ENCODE peak calls at places on chromosomes 12 and 14, in four cellular contexts. U is heart left ventricle, J is testis, X is GM12892. Y is an unnamed sample.

GRCh38 chr14:64475585-64476273 is 10.4 kb downstream of the AKAP5 start:
- DNase-seq in U (no peak), J (no peak), X (no peak), Y (no peak)

GRCh38 chr12:122790393-122791075 is 16.2 kb downstream of the CCDC62 start:
- DNase-seq in U (no peak), J (no peak), X (no peak), Y (no peak)

GRCh38 chr14:66315548-66315947 is 170.6 kb upstream of the CCDC196 start:
- DNase-seq in U (no peak), J (no peak), X (no peak), Y (no peak)

GRCh38 chr12:42770261-42770660 is 180.7 kb upstream of the PRICKLE1 start:
- DNase-seq in U (no peak), J (no peak), X (no peak), Y (no peak)

GRCh38 chr12:47740536-47741339 is 15.4 kb upstream of the ENDOU start:
- DNase-seq in U (no peak), J (no peak), X (no peak), Y (no peak)

GRCh38 chr12:103839103-103839502 is 1.9 kb downstream of the NT5DC3 start:
- DNase-seq in U (no peak), J (peak; percentile 47), X (no peak), Y (no peak)

GRCh38 chr12:109462868-109463692 is 14.0 kb downstream of the KCTD10 start:
- DNase-seq in U (peak; percentile 86), J (peak; percentile 83), X (no peak), Y (peak; percentile 79)

GRCh38 chr14:53894456-53894855 is 62.2 kb downstream of the BMP4 start:
- DNase-seq in U (no peak), J (no peak), X (peak; percentile 6), Y (no peak)

DNA sequence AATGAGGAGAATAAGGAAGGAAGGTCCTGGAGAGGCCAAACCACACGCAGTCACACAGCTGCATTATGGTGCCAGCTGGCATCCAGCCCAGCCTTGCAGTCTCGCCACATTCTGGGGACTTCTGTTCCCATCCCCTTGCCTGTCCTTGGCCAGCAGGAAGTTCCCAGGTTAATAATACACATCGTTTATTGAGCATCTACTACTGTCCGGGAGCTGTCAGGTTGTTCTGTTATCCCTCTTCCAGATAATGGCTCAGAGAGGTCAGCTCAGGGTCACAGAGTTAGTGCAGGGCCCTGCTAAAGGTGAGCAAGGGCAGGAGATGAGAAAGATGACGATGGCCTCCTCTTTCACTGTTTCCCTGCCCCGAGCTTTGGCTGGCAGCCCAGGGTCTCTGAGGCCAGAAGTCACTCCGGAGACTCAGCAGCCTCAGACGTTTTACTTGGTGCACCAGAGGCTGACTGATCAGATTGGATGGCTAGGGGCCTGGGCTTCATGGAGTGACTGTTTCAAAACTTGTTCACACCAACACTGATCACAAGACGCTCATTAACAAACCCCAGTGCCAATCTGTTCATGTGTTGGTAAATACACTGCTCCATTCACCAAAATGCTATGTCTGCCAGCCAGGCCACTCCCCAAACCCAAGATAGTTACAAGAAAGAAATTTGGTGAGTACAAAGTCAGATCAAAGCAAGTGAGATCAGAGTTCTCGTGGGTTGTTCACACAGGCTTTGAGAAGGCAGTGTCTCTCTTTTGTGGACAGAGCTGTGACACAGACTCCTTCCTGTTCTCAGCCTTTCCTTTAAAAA is 79.2 kb downstream of the B4GALNT3 start:
- DNase-seq in U (peak; percentile 65), J (peak; percentile 66), X (no peak), Y (no peak)
- TF ChIP-seq POLR2A in U (no peak), J (no peak), X (no peak), Y (no peak)

DNA sequence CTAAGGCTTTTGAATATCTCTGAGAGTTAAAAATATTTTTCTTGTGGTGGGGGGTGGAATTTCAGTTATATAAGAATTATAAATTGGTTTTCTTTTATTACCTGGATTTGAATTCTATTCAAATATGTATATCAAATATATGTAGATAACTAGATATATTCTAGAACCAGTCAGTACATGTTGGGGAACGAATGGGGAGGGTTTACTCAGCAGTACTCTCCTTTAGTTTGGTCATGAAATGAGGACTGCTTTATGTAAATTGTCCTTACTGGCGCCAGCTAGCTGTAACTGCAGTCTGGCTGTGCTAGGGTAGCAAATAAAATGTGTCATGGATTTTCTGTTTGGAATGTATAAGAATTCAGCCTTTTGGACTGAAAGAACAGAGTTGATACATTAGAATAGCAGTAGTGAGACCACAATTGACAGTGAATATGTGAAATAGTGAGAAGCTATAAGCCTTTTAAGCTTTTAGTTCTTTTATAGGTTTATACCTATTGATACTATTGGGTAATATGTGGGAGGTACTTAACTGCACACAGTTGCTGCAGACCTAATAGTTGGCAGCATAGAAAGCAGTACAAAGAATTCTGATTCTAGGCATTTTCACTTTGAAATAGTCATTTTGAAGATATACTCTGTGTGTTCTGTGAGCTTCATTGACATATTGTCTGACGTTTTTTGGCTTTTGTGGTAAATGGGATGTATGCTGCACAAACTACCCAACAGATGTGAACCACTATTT is 29.0 kb downstream of the ATF7IP start:
- DNase-seq in U (no peak), J (no peak), X (no peak), Y (no peak)
- TF ChIP-seq POLR2A in U (no peak), J (no peak), X (no peak), Y (no peak)

GRCh38 chr12:49126852-49127763 is 4.1 kb downstream of the TUBA1B start:
- DNase-seq in U (no peak), J (no peak), X (no peak), Y (no peak)
- TF ChIP-seq POLR2A in U (no peak), J (no peak), X (peak; percentile 89), Y (no peak)

GRCh38 chr12:65334534-65334933 is 56.1 kb downstream of the MSRB3 start:
- DNase-seq in U (peak; percentile 37), J (no peak), X (no peak), Y (no peak)
- TF ChIP-seq POLR2A in U (no peak), J (no peak), X (no peak), Y (no peak)